ENCODE peak calls at places on chromosome 22, in six cellular contexts. I, Z, S, K, A and W are unnamed samples.

GRCh38 chr22:19942886-19943664 is 1.5 kb upstream of the TXNRD2 start:
- DNase-seq in Z (peak; percentile 47), A (no peak), K (peak; percentile 27), I (no peak), S (peak; percentile 83), W (no peak)

GRCh38 chr22:35155403-35156025 is 89.6 kb downstream of the ISX start:
- DNase-seq in K (no peak), Z (no peak), I (no peak), S (no peak), A (no peak), W (no peak)

GRCh38 chr22:44098021-44098739 is 74.1 kb downstream of the PARVB start:
- DNase-seq in A (no peak), Z (no peak), K (no peak), S (no peak), I (no peak), W (no peak)

GRCh38 chr22:41857160-41857859 is 24.4 kb downstream of the SREBF2 start:
- DNase-seq in I (peak; percentile 74), S (peak; percentile 88), Z (peak; percentile 89), A (peak; percentile 58), K (no peak), W (peak; percentile 36)

GRCh38 chr22:44449061-44449682 is 48.9 kb downstream of the RTL6 start:
- DNase-seq in A (no peak), K (no peak), S (peak; percentile 96), I (no peak), Z (peak; percentile 86), W (no peak)

GRCh38 chr22:26552466-26552865 is 37.5 kb downstream of the TPST2 start:
- DNase-seq in I (no peak), S (no peak), K (no peak), A (no peak), Z (no peak), W (no peak)

GRCh38 chr22:27993774-27994350 is 74.8 kb upstream of the PITPNB start:
- DNase-seq in S (no peak), K (no peak), I (no peak), A (no peak), Z (no peak), W (no peak)

GRCh38 chr22:50269573-50270301 is 443 bp downstream of the MAPK11 start:
- DNase-seq in I (peak; percentile 13), K (no peak), Z (no peak), A (peak; percentile 72), S (peak; percentile 31), W (no peak)

GRCh38 chr22:29470159-29470855 is 9.7 kb upstream of the NEFH start:
- DNase-seq in Z (peak; percentile 47), A (peak; percentile 93), K (peak; percentile 75), S (peak; percentile 49), I (peak; percentile 66), W (peak; percentile 50)

GRCh38 chr22:40036591-40037225 is 42.0 kb downstream of the FAM83F start:
- DNase-seq in K (peak; percentile 78), S (peak; percentile 58), A (peak; percentile 82), I (peak; percentile 26), Z (peak; percentile 64), W (peak; percentile 66)

GRCh38 chr22:46596032-46596441 is 24.1 kb upstream of the GRAMD4 start:
- DNase-seq in Z (no peak), K (no peak), A (no peak), I (no peak), S (no peak), W (no peak)

GRCh38 chr22:35352214-35353111 is 28.4 kb upstream of the HMOX1 start:
- DNase-seq in K (no peak), I (no peak), S (peak; percentile 25), A (peak; percentile 65), Z (no peak), W (no peak)

GRCh38 chr22:37484115-37485005 is 1.8 kb downstream of the MFNG start:
- DNase-seq in I (peak; percentile 87), K (peak; percentile 80), S (no peak), A (no peak), Z (no peak), W (no peak)

GRCh38 chr22:23837911-23838685 is 708 bp downstream of the DERL3 start:
- DNase-seq in K (peak; percentile 79), S (no peak), Z (no peak), I (no peak), A (peak; percentile 66), W (no peak)

GRCh38 chr22:32473388-32473952 is 1.1 kb upstream of the FBXO7 start:
- DNase-seq in I (peak; percentile 63), S (peak; percentile 51), Z (peak; percentile 54), K (no peak), A (no peak), W (no peak)

GRCh38 chr22:25729016-25729415 is 13.0 kb upstream of the MYO18B start:
- DNase-seq in A (no peak), I (no peak), Z (no peak), K (no peak), S (no peak), W (no peak)

GRCh38 chr22:29691636-29692326 is 28.0 kb upstream of the CABP7 start:
- DNase-seq in I (no peak), K (no peak), A (no peak), Z (no peak), S (no peak), W (no peak)

GRCh38 chr22:23509571-23510302 is 70.4 kb downstream of the IGLL1 start:
- DNase-seq in I (no peak), A (peak; percentile 39), Z (peak; percentile 37), K (no peak), S (no peak), W (no peak)

GRCh38 chr22:50086526-50086925 is 1.3 kb upstream of the MLC1 start:
- DNase-seq in I (no peak), A (no peak), K (no peak), S (no peak), Z (no peak), W (no peak)

GRCh38 chr22:45818130-45819085 is 146.8 kb downstream of the ATXN10 start:
- DNase-seq in A (peak; percentile 80), K (no peak), S (peak; percentile 22), Z (no peak), I (no peak), W (no peak)

GRCh38 chr22:46528121-46528610 is 9.3 kb downstream of the CELSR1 start:
- DNase-seq in I (no peak), K (no peak), S (peak; percentile 95), A (no peak), Z (peak; percentile 99), W (no peak)

GRCh38 chr22:37019309-37020191 is at the start of the genes MPST and TST:
- DNase-seq in S (peak; percentile 55), A (peak; percentile 89), I (peak; percentile 9), Z (peak; percentile 37), K (peak; percentile 94), W (no peak)

GRCh38 chr22:46619830-46620501 is at the start of gene GRAMD4:
- DNase-seq in K (no peak), S (no peak), Z (peak; percentile 17), I (no peak), A (no peak), W (no peak)

GRCh38 chr22:35910013-35910860 is 118.4 kb downstream of the RBFOX2 start:
- DNase-seq in Z (peak; percentile 53), A (no peak), S (peak; percentile 28), K (no peak), I (no peak), W (no peak)

GRCh38 chr22:31776231-31776630 is 22.4 kb downstream of the DEPDC5 start:
- DNase-seq in S (peak; percentile 54), I (no peak), K (no peak), A (no peak), Z (no peak), W (no peak)